ENCODE peak calls at places on chromosomes 3 and 15, in six cellular contexts. One of them, this sample, is unnamed.

GRCh38 chr3:48507256-48508061 is 3.5 kb upstream of the SHISA5 start:
- DNase-seq in T-helper 1 cell: peak; percentile 62
- DNase-seq in heart left ventricle: no peak
- DNase-seq in HEK293T: peak; percentile 80
- DNase-seq in astrocyte of the spinal cord: peak; percentile 77
- DNase-seq in stimulated activated CD8-positive, alpha-beta memory T cell treated with anti-CD3 and anti-CD28 coated beads, Interleukin-7, amount 100 ng/mL, for 1 hour: peak; percentile 58
- DNase-seq in this sample: peak; percentile 64

GRCh38 chr3:69712244-69712643 is 27.0 kb upstream of the MITF start:
- DNase-seq in HEK293T: no peak
- DNase-seq in heart left ventricle: no peak
- DNase-seq in stimulated activated CD8-positive, alpha-beta memory T cell treated with anti-CD3 and anti-CD28 coated beads, Interleukin-7, amount 100 ng/mL, for 1 hour: no peak
- DNase-seq in T-helper 1 cell: no peak
- DNase-seq in astrocyte of the spinal cord: no peak
- DNase-seq in this sample: no peak

GRCh38 chr3:187966636-187967035 is 187.3 kb upstream of the LPP start:
- DNase-seq in T-helper 1 cell: no peak
- DNase-seq in HEK293T: no peak
- DNase-seq in astrocyte of the spinal cord: no peak
- DNase-seq in heart left ventricle: no peak
- DNase-seq in stimulated activated CD8-positive, alpha-beta memory T cell treated with anti-CD3 and anti-CD28 coated beads, Interleukin-7, amount 100 ng/mL, for 1 hour: no peak
- DNase-seq in this sample: no peak

GRCh38 chr3:12522721-12523120 is 22.6 kb downstream of the MKRN2OS start:
- DNase-seq in astrocyte of the spinal cord: no peak
- DNase-seq in T-helper 1 cell: no peak
- DNase-seq in heart left ventricle: no peak
- DNase-seq in stimulated activated CD8-positive, alpha-beta memory T cell treated with anti-CD3 and anti-CD28 coated beads, Interleukin-7, amount 100 ng/mL, for 1 hour: no peak
- DNase-seq in HEK293T: no peak
- DNase-seq in this sample: no peak

GRCh38 chr15:75597667-75598341 is 18.7 kb upstream of the PTPN9 start:
- DNase-seq in heart left ventricle: no peak
- DNase-seq in T-helper 1 cell: no peak
- DNase-seq in astrocyte of the spinal cord: no peak
- DNase-seq in stimulated activated CD8-positive, alpha-beta memory T cell treated with anti-CD3 and anti-CD28 coated beads, Interleukin-7, amount 100 ng/mL, for 1 hour: no peak
- DNase-seq in HEK293T: peak; percentile 40
- DNase-seq in this sample: peak; percentile 12

GRCh38 chr15:38512901-38513300 is 51.7 kb downstream of the RASGRP1 start:
- DNase-seq in stimulated activated CD8-positive, alpha-beta memory T cell treated with anti-CD3 and anti-CD28 coated beads, Interleukin-7, amount 100 ng/mL, for 1 hour: no peak
- DNase-seq in heart left ventricle: no peak
- DNase-seq in HEK293T: no peak
- DNase-seq in astrocyte of the spinal cord: no peak
- DNase-seq in T-helper 1 cell: no peak
- DNase-seq in this sample: no peak

GRCh38 chr3:27059489-27059888 is 309.7 kb downstream of the NEK10 start:
- DNase-seq in astrocyte of the spinal cord: no peak
- DNase-seq in T-helper 1 cell: no peak
- DNase-seq in HEK293T: no peak
- DNase-seq in heart left ventricle: no peak
- DNase-seq in stimulated activated CD8-positive, alpha-beta memory T cell treated with anti-CD3 and anti-CD28 coated beads, Interleukin-7, amount 100 ng/mL, for 1 hour: no peak
- DNase-seq in this sample: no peak

GRCh38 chr15:93048426-93048721 is 40.6 kb downstream of the RGMA start:
- DNase-seq in T-helper 1 cell: no peak
- DNase-seq in astrocyte of the spinal cord: no peak
- DNase-seq in HEK293T: no peak
- DNase-seq in stimulated activated CD8-positive, alpha-beta memory T cell treated with anti-CD3 and anti-CD28 coated beads, Interleukin-7, amount 100 ng/mL, for 1 hour: no peak
- DNase-seq in heart left ventricle: peak; percentile 52
- DNase-seq in this sample: no peak

GRCh38 chr3:136149569-136150136 is 46.5 kb downstream of the MSL2 start:
- DNase-seq in heart left ventricle: no peak
- DNase-seq in T-helper 1 cell: no peak
- DNase-seq in astrocyte of the spinal cord: peak; percentile 46
- DNase-seq in HEK293T: no peak
- DNase-seq in stimulated activated CD8-positive, alpha-beta memory T cell treated with anti-CD3 and anti-CD28 coated beads, Interleukin-7, amount 100 ng/mL, for 1 hour: no peak
- DNase-seq in this sample: no peak

GRCh38 chr3:186209810-186210752 is 101.2 kb upstream of the ETV5 start:
- DNase-seq in stimulated activated CD8-positive, alpha-beta memory T cell treated with anti-CD3 and anti-CD28 coated beads, Interleukin-7, amount 100 ng/mL, for 1 hour: no peak
- DNase-seq in astrocyte of the spinal cord: peak; percentile 84
- DNase-seq in HEK293T: no peak
- DNase-seq in T-helper 1 cell: no peak
- DNase-seq in heart left ventricle: peak; percentile 74
- DNase-seq in this sample: no peak

GRCh38 chr3:85255954-85256353 is 297.2 kb downstream of the CADM2 start:
- DNase-seq in heart left ventricle: no peak
- DNase-seq in T-helper 1 cell: no peak
- DNase-seq in stimulated activated CD8-positive, alpha-beta memory T cell treated with anti-CD3 and anti-CD28 coated beads, Interleukin-7, amount 100 ng/mL, for 1 hour: no peak
- DNase-seq in astrocyte of the spinal cord: no peak
- DNase-seq in HEK293T: peak; percentile 4
- DNase-seq in this sample: no peak

GRCh38 chr3:32420138-32420981 is 28.7 kb downstream of the CMTM7 start:
- DNase-seq in T-helper 1 cell: no peak
- DNase-seq in stimulated activated CD8-positive, alpha-beta memory T cell treated with anti-CD3 and anti-CD28 coated beads, Interleukin-7, amount 100 ng/mL, for 1 hour: no peak
- DNase-seq in HEK293T: no peak
- DNase-seq in astrocyte of the spinal cord: peak; percentile 77
- DNase-seq in heart left ventricle: no peak
- DNase-seq in this sample: no peak

GRCh38 chr3:127915115-127915936 is at the start of gene KBTBD12:
- DNase-seq in heart left ventricle: peak; percentile 77
- DNase-seq in astrocyte of the spinal cord: no peak
- DNase-seq in HEK293T: no peak
- DNase-seq in T-helper 1 cell: no peak
- DNase-seq in stimulated activated CD8-positive, alpha-beta memory T cell treated with anti-CD3 and anti-CD28 coated beads, Interleukin-7, amount 100 ng/mL, for 1 hour: no peak
- DNase-seq in this sample: no peak

GRCh38 chr3:76474632-76475031 is 565.3 kb upstream of the ROBO2 start:
- DNase-seq in heart left ventricle: no peak
- DNase-seq in HEK293T: no peak
- DNase-seq in stimulated activated CD8-positive, alpha-beta memory T cell treated with anti-CD3 and anti-CD28 coated beads, Interleukin-7, amount 100 ng/mL, for 1 hour: no peak
- DNase-seq in T-helper 1 cell: no peak
- DNase-seq in astrocyte of the spinal cord: no peak
- DNase-seq in this sample: no peak

GRCh38 chr3:196322-197153 is at the start of gene CHL1:
- DNase-seq in heart left ventricle: no peak
- DNase-seq in HEK293T: peak; percentile 10
- DNase-seq in stimulated activated CD8-positive, alpha-beta memory T cell treated with anti-CD3 and anti-CD28 coated beads, Interleukin-7, amount 100 ng/mL, for 1 hour: no peak
- DNase-seq in astrocyte of the spinal cord: no peak
- DNase-seq in T-helper 1 cell: no peak
- DNase-seq in this sample: no peak

GRCh38 chr3:194130807-194131589 is 5.0 kb upstream of the HES1 start:
- DNase-seq in stimulated activated CD8-positive, alpha-beta memory T cell treated with anti-CD3 and anti-CD28 coated beads, Interleukin-7, amount 100 ng/mL, for 1 hour: no peak
- DNase-seq in heart left ventricle: peak; percentile 66
- DNase-seq in HEK293T: no peak
- DNase-seq in astrocyte of the spinal cord: peak; percentile 56
- DNase-seq in T-helper 1 cell: no peak
- DNase-seq in this sample: no peak

GRCh38 chr15:66100761-66101160 is 152.8 kb downstream of the MEGF11 start:
- DNase-seq in heart left ventricle: no peak
- DNase-seq in stimulated activated CD8-positive, alpha-beta memory T cell treated with anti-CD3 and anti-CD28 coated beads, Interleukin-7, amount 100 ng/mL, for 1 hour: no peak
- DNase-seq in astrocyte of the spinal cord: no peak
- DNase-seq in HEK293T: no peak
- DNase-seq in T-helper 1 cell: no peak
- DNase-seq in this sample: no peak

GRCh38 chr3:29426302-29427226 is 145.7 kb downstream of the RBMS3 start:
- DNase-seq in stimulated activated CD8-positive, alpha-beta memory T cell treated with anti-CD3 and anti-CD28 coated beads, Interleukin-7, amount 100 ng/mL, for 1 hour: no peak
- DNase-seq in astrocyte of the spinal cord: no peak
- DNase-seq in HEK293T: no peak
- DNase-seq in heart left ventricle: no peak
- DNase-seq in T-helper 1 cell: no peak
- DNase-seq in this sample: no peak

GRCh38 chr3:170368921-170369320 is 11.4 kb downstream of the SKIL start:
- DNase-seq in astrocyte of the spinal cord: no peak
- DNase-seq in T-helper 1 cell: no peak
- DNase-seq in HEK293T: no peak
- DNase-seq in stimulated activated CD8-positive, alpha-beta memory T cell treated with anti-CD3 and anti-CD28 coated beads, Interleukin-7, amount 100 ng/mL, for 1 hour: no peak
- DNase-seq in heart left ventricle: no peak
- DNase-seq in this sample: no peak

GRCh38 chr3:52471371-52472238 is 16.2 kb downstream of the NISCH start:
- DNase-seq in stimulated activated CD8-positive, alpha-beta memory T cell treated with anti-CD3 and anti-CD28 coated beads, Interleukin-7, amount 100 ng/mL, for 1 hour: no peak
- DNase-seq in HEK293T: peak; percentile 60
- DNase-seq in astrocyte of the spinal cord: peak; percentile 36
- DNase-seq in heart left ventricle: peak; percentile 85
- DNase-seq in T-helper 1 cell: no peak
- DNase-seq in this sample: no peak

GRCh38 chr3:65888980-65889706 is 149.6 kb downstream of the MAGI1 start:
- DNase-seq in astrocyte of the spinal cord: peak; percentile 97
- DNase-seq in HEK293T: no peak
- DNase-seq in heart left ventricle: no peak
- DNase-seq in stimulated activated CD8-positive, alpha-beta memory T cell treated with anti-CD3 and anti-CD28 coated beads, Interleukin-7, amount 100 ng/mL, for 1 hour: no peak
- DNase-seq in T-helper 1 cell: no peak
- DNase-seq in this sample: no peak

GRCh38 chr3:38059148-38059547 is 20.1 kb downstream of the DLEC1 start:
- DNase-seq in astrocyte of the spinal cord: no peak
- DNase-seq in heart left ventricle: no peak
- DNase-seq in T-helper 1 cell: no peak
- DNase-seq in stimulated activated CD8-positive, alpha-beta memory T cell treated with anti-CD3 and anti-CD28 coated beads, Interleukin-7, amount 100 ng/mL, for 1 hour: no peak
- DNase-seq in HEK293T: no peak
- DNase-seq in this sample: no peak

GRCh38 chr15:82021021-82021420 is 24.8 kb downstream of the MEX3B start:
- DNase-seq in T-helper 1 cell: no peak
- DNase-seq in astrocyte of the spinal cord: no peak
- DNase-seq in heart left ventricle: no peak
- DNase-seq in HEK293T: no peak
- DNase-seq in stimulated activated CD8-positive, alpha-beta memory T cell treated with anti-CD3 and anti-CD28 coated beads, Interleukin-7, amount 100 ng/mL, for 1 hour: no peak
- DNase-seq in this sample: no peak

GRCh38 chr15:64105113-64105704 is 9.4 kb downstream of the SNX1 start:
- DNase-seq in astrocyte of the spinal cord: no peak
- DNase-seq in heart left ventricle: no peak
- DNase-seq in stimulated activated CD8-positive, alpha-beta memory T cell treated with anti-CD3 and anti-CD28 coated beads, Interleukin-7, amount 100 ng/mL, for 1 hour: no peak
- DNase-seq in T-helper 1 cell: no peak
- DNase-seq in HEK293T: no peak
- DNase-seq in this sample: no peak

GRCh38 chr15:90099072-90099867 is 3.0 kb downstream of the IDH2 start:
- DNase-seq in astrocyte of the spinal cord: no peak
- DNase-seq in stimulated activated CD8-positive, alpha-beta memory T cell treated with anti-CD3 and anti-CD28 coated beads, Interleukin-7, amount 100 ng/mL, for 1 hour: no peak
- DNase-seq in T-helper 1 cell: peak; percentile 31
- DNase-seq in HEK293T: no peak
- DNase-seq in heart left ventricle: no peak
- DNase-seq in this sample: no peak

GRCh38 chr3:150238995-150239612 is 169.0 kb upstream of the TSC22D2 start:
- DNase-seq in astrocyte of the spinal cord: no peak
- DNase-seq in stimulated activated CD8-positive, alpha-beta memory T cell treated with anti-CD3 and anti-CD28 coated beads, Interleukin-7, amount 100 ng/mL, for 1 hour: no peak
- DNase-seq in heart left ventricle: no peak
- DNase-seq in HEK293T: peak; percentile 45
- DNase-seq in T-helper 1 cell: no peak
- DNase-seq in this sample: no peak